ENCODE peak calls at places on chromosome 2, in ten cellular contexts. A is HFFc6; G is T-helper 1 cell; Z is activated T-helper 1 cell treated with anti-CD3 and anti-CD28 coated beads, Interleukin-2, amount 50 U/mL, for 16 hours; C is stimulated activated CD8-positive, alpha-beta memory T cell treated with anti-CD3 and anti-CD28 coated beads, Interleukin-12 subunit alpha, Interleukin-12 subunit beta, amount 100 ng/mL, for 1 hour; U is activated T-cell treated with anti-CD3 and anti-CD28 coated beads for 1 hour; H is CD4-positive, alpha-beta T cell; M is gastrocnemius medialis; D is CD8-positive, alpha-beta T cell; L is HAP-1. B is an unnamed sample.

GRCh38 chr2:223633656-223634055 is 31.5 kb upstream of the SCG2 start:
- DNase-seq in A (no peak), G (no peak), Z (no peak), C (no peak), U (no peak), H (no peak), M (no peak), D (no peak), L (no peak), B (no peak)

GRCh38 chr2:239814136-239814916 is 210.8 kb downstream of the NDUFA10 start:
- DNase-seq in A (no peak), G (no peak), Z (no peak), C (no peak), U (no peak), H (no peak), M (no peak), D (no peak), L (no peak), B (no peak)

GRCh38 chr2:62793213-62793612 is 87.7 kb downstream of the EHBP1 start:
- DNase-seq in A (no peak), G (no peak), Z (no peak), C (no peak), U (no peak), H (no peak), M (no peak), D (no peak), L (no peak), B (no peak)

GRCh38 chr2:19648583-19648982 is 253.2 kb downstream of the TTC32 start:
- DNase-seq in A (peak; percentile 64), G (no peak), Z (no peak), C (no peak), U (no peak), H (no peak), M (no peak), D (no peak), L (no peak), B (no peak)

GRCh38 chr2:162477011-162477410 is 133.1 kb downstream of the GCA start:
- DNase-seq in A (no peak), G (no peak), Z (no peak), C (no peak), U (no peak), H (no peak), M (no peak), D (no peak), L (no peak), B (no peak)

GRCh38 chr2:138787053-138787666 is 7.0 kb upstream of the NXPH2 start:
- DNase-seq in A (peak; percentile 40), G (no peak), Z (no peak), C (no peak), U (no peak), H (no peak), M (no peak), D (no peak), L (peak; percentile 54), B (no peak)

GRCh38 chr2:228600265-228600664 is 418.8 kb upstream of the SPHKAP start:
- DNase-seq in A (peak; percentile 94), G (no peak), Z (no peak), C (no peak), U (no peak), H (no peak), M (no peak), D (no peak), L (no peak), B (no peak)

GRCh38 chr2:33372940-33373553 is 103.4 kb upstream of the RASGRP3 start:
- DNase-seq in A (no peak), G (no peak), Z (no peak), C (no peak), U (no peak), H (no peak), M (no peak), D (peak; percentile 16), L (peak; percentile 40), B (peak; percentile 39)

GRCh38 chr2:71494523-71495155 is 41.3 kb downstream of the DYSF start:
- DNase-seq in A (no peak), G (no peak), Z (no peak), C (no peak), U (no peak), H (no peak), M (no peak), D (no peak), L (no peak), B (no peak)

GRCh38 chr2:168678153-168678853 is 124.1 kb upstream of the NOSTRIN start:
- DNase-seq in A (no peak), G (no peak), Z (no peak), C (no peak), U (no peak), H (no peak), M (no peak), D (no peak), L (peak; percentile 65), B (peak; percentile 61)

GRCh38 chr2:15122915-15123314 is 438.2 kb downstream of the NBAS start:
- DNase-seq in A (no peak), G (no peak), Z (no peak), C (no peak), U (no peak), H (no peak), M (no peak), D (no peak), L (no peak), B (no peak)

GRCh38 chr2:174059875-174060226 is 94.7 kb upstream of the SP3 start:
- DNase-seq in A (peak; percentile 67), G (no peak), Z (no peak), C (no peak), U (no peak), H (no peak), M (no peak), D (no peak), L (no peak), B (no peak)

GRCh38 chr2:237687666-237688065 is 60.3 kb downstream of the LRRFIP1 start:
- DNase-seq in A (peak; percentile 100), G (peak; percentile 86), Z (peak; percentile 71), C (peak; percentile 82), U (peak; percentile 71), H (peak; percentile 84), M (peak; percentile 83), D (peak; percentile 86), L (no peak), B (no peak)

GRCh38 chr2:73998933-73999332 is 14.2 kb downstream of the TET3 start:
- DNase-seq in A (no peak), G (no peak), Z (no peak), C (no peak), U (no peak), H (no peak), M (no peak), D (no peak), L (no peak), B (no peak)

GRCh38 chr2:182907081-182907830 is 40.8 kb upstream of the FRZB start:
- DNase-seq in A (no peak), G (no peak), Z (no peak), C (no peak), U (no peak), H (no peak), M (peak; percentile 74), D (no peak), L (no peak), B (no peak)

GRCh38 chr2:231332872-231333500 is 62.5 kb upstream of the B3GNT7 start:
- DNase-seq in A (no peak), G (no peak), Z (no peak), C (no peak), U (no peak), H (no peak), M (no peak), D (no peak), L (no peak), B (no peak)

GRCh38 chr2:241935314-241935713 is 65.8 kb downstream of the RTP5 start:
- DNase-seq in A (peak; percentile 94), G (no peak), Z (no peak), C (no peak), U (no peak), H (no peak), M (no peak), D (no peak), L (no peak), B (no peak)

GRCh38 chr2:218169757-218170546 is 3.2 kb upstream of the CXCR1 start:
- DNase-seq in A (no peak), G (no peak), Z (no peak), C (no peak), U (no peak), H (no peak), M (no peak), D (no peak), L (no peak), B (no peak)

GRCh38 chr2:3463914-3464313 is 55.4 kb downstream of the ADI1 start:
- DNase-seq in A (no peak), G (no peak), Z (no peak), C (no peak), U (no peak), H (no peak), M (no peak), D (no peak), L (no peak), B (no peak)

GRCh38 chr2:109637749-109638570 is 23.8 kb downstream of the SOWAHC start:
- DNase-seq in A (no peak), G (no peak), Z (no peak), C (no peak), U (no peak), H (no peak), M (no peak), D (no peak), L (no peak), B (no peak)

GRCh38 chr2:229417906-229418305 is 146.8 kb upstream of the PID1 start:
- DNase-seq in A (no peak), G (no peak), Z (no peak), C (no peak), U (no peak), H (no peak), M (no peak), D (no peak), L (no peak), B (no peak)

GRCh38 chr2:224210495-224211472 is 171.7 kb upstream of the SERPINE2 start:
- DNase-seq in A (peak; percentile 8), G (no peak), Z (no peak), C (no peak), U (no peak), H (no peak), M (no peak), D (no peak), L (no peak), B (no peak)

GRCh38 chr2:44952143-44952805 is 10.8 kb downstream of the SIX3 start:
- DNase-seq in A (no peak), G (no peak), Z (no peak), C (no peak), U (no peak), H (no peak), M (no peak), D (no peak), L (no peak), B (no peak)

GRCh38 chr2:129721841-129722240 is 257.6 kb upstream of the RAB6C start:
- DNase-seq in A (no peak), G (no peak), Z (no peak), C (no peak), U (no peak), H (no peak), M (no peak), D (no peak), L (no peak), B (no peak)

GRCh38 chr2:72115361-72116080 is 32.1 kb downstream of the CYP26B1 start:
- DNase-seq in A (peak; percentile 95), G (no peak), Z (no peak), C (no peak), U (no peak), H (no peak), M (no peak), D (no peak), L (no peak), B (peak; percentile 87)

GRCh38 chr2:147378403-147378802 is 466.4 kb upstream of the ACVR2A start:
- DNase-seq in A (no peak), G (no peak), Z (no peak), C (no peak), U (no peak), H (no peak), M (no peak), D (no peak), L (no peak), B (no peak)

GRCh38 chr2:238103465-238104070 is 3.4 kb downstream of the ESPNL start:
- DNase-seq in A (no peak), G (no peak), Z (no peak), C (no peak), U (no peak), H (no peak), M (no peak), D (no peak), L (no peak), B (no peak)

GRCh38 chr2:25311866-25312575 is 29.7 kb downstream of the DNMT3A start:
- DNase-seq in A (no peak), G (no peak), Z (no peak), C (no peak), U (no peak), H (no peak), M (peak; percentile 49), D (no peak), L (no peak), B (no peak)

B was measured in prostate gland.